ENCODE peak calls at places on chromosomes 13 and 19, in seven cellular contexts. L is CD8-positive, alpha-beta T cell; C is right atrium auricular region; P is effector memory CD4-positive, alpha-beta T cell; J is BE2C; E is psoas muscle; W is heart right ventricle. O is an unnamed sample.

GRCh38 chr19:56273563-56274117 is 1.1 kb downstream of the EDDM13 start:
- DNase-seq in L (no peak), C (no peak), P (no peak), J (no peak), E (no peak), W (no peak), O (no peak)

GRCh38 chr19:24078688-24079087 is 8.3 kb upstream of the ZNF254 start:
- DNase-seq in L (no peak), C (peak; percentile 21), P (no peak), J (no peak), E (no peak), W (no peak), O (no peak)

GRCh38 chr13:108213946-108214345 is 1.4 kb downstream of the LIG4 start:
- DNase-seq in L (no peak), C (no peak), P (no peak), J (no peak), E (no peak), W (no peak), O (no peak)

GRCh38 chr13:76884167-76884566 is 2.0 kb downstream of the KCTD12 start:
- DNase-seq in L (no peak), C (peak; percentile 74), P (no peak), J (peak; percentile 61), E (peak; percentile 54), W (peak; percentile 35), O (peak; percentile 63)

GRCh38 chr13:33496336-33496735 is 210.8 kb upstream of the STARD13 start:
- DNase-seq in L (no peak), C (no peak), P (no peak), J (no peak), E (no peak), W (no peak), O (no peak)

GRCh38 chr13:26213345-26213744 is 8.8 kb downstream of the RNF6 start:
- DNase-seq in L (no peak), C (no peak), P (no peak), J (no peak), E (no peak), W (no peak), O (no peak)

GRCh38 chr13:91144054-91144453 is 203.4 kb upstream of the MIR17HG start:
- DNase-seq in L (no peak), C (no peak), P (no peak), J (peak; percentile 32), E (no peak), W (no peak), O (no peak)

GRCh38 chr19:6286676-6287075 is 6.9 kb upstream of the MLLT1 start:
- DNase-seq in L (no peak), C (no peak), P (no peak), J (no peak), E (no peak), W (no peak), O (no peak)

GRCh38 chr19:15213715-15214381 is 13.1 kb upstream of the NOTCH3 start:
- DNase-seq in L (no peak), C (no peak), P (no peak), J (peak; percentile 43), E (peak; percentile 90), W (peak; percentile 90), O (no peak)

GRCh38 chr13:73740681-73741080 is 393.5 kb downstream of the KLF12 start:
- DNase-seq in L (no peak), C (no peak), P (no peak), J (no peak), E (no peak), W (no peak), O (no peak)

GRCh38 chr19:12689581-12690216 is 1.9 kb downstream of the GNG14 start:
- DNase-seq in L (no peak), C (no peak), P (no peak), J (no peak), E (no peak), W (no peak), O (no peak)

GRCh38 chr19:19822148-19822429 is 539 bp upstream of the ZNF506 start:
- DNase-seq in L (no peak), C (peak; percentile 64), P (no peak), J (peak; percentile 13), E (no peak), W (no peak), O (peak; percentile 19)

GRCh38 chr13:90302113-90302512 is 1045.4 kb upstream of the MIR17HG start:
- DNase-seq in L (no peak), C (no peak), P (no peak), J (no peak), E (no peak), W (no peak), O (no peak)

GRCh38 chr19:33022472-33023116 is 42.1 kb downstream of the RHPN2 start:
- DNase-seq in L (no peak), C (no peak), P (no peak), J (no peak), E (no peak), W (no peak), O (no peak)

GRCh38 chr19:13215572-13216380 is 65.6 kb downstream of the IER2 start:
- DNase-seq in L (no peak), C (no peak), P (peak; percentile 26), J (no peak), E (no peak), W (no peak), O (no peak)

GRCh38 chr13:29523199-29523931 is 72.1 kb downstream of the SLC7A1 start:
- DNase-seq in L (no peak), C (peak; percentile 91), P (no peak), J (no peak), E (peak; percentile 69), W (peak; percentile 44), O (no peak)

GRCh38 chr19:23052349-23052748 is 49.4 kb upstream of the ZNF728 start:
- DNase-seq in L (no peak), C (no peak), P (no peak), J (no peak), E (no peak), W (no peak), O (no peak)

GRCh38 chr13:99830931-99831330 is 140.6 kb downstream of the ZIC5 start:
- DNase-seq in L (no peak), C (no peak), P (no peak), J (no peak), E (no peak), W (no peak), O (no peak)

GRCh38 chr13:51453959-51454703 is 1.3 kb upstream of the INTS6 start:
- DNase-seq in L (peak; percentile 22), C (no peak), P (peak; percentile 7), J (peak; percentile 14), E (peak; percentile 56), W (peak; percentile 22), O (peak; percentile 51)

GRCh38 chr19:31391518-31391917 is 42.3 kb upstream of the TSHZ3 start:
- DNase-seq in L (no peak), C (no peak), P (no peak), J (no peak), E (no peak), W (no peak), O (no peak)

GRCh38 chr13:43665388-43665787 is 121.4 kb downstream of the ENOX1 start:
- DNase-seq in L (no peak), C (no peak), P (no peak), J (peak; percentile 28), E (no peak), W (no peak), O (no peak)
- H3K36me3 ChIP-seq in L (no peaks in the 10 kb centered on the region), C (no peaks in the 10 kb centered on the region), P (no peaks in the 10 kb centered on the region), J (no peaks in the 10 kb centered on the region), E (no peaks in the 10 kb centered on the region), W (no peaks in the 10 kb centered on the region), O (no peaks in the 10 kb centered on the region)

GRCh38 chr13:21047591-21048282 is 13.6 kb downstream of the LATS2 start:
- DNase-seq in L (no peak), C (no peak), P (no peak), J (no peak), E (no peak), W (no peak), O (no peak)

GRCh38 chr13:21051675-21052074 is 9.7 kb downstream of the LATS2 start:
- DNase-seq in L (no peak), C (no peak), P (no peak), J (no peak), E (no peak), W (no peak), O (no peak)

GRCh38 chr13:21050288-21051197 is 10.8 kb downstream of the LATS2 start:
- DNase-seq in L (no peak), C (no peak), P (no peak), J (no peak), E (no peak), W (no peak), O (no peak)

GRCh38 chr13:21047087-21047486 is 14.3 kb downstream of the LATS2 start:
- DNase-seq in L (no peak), C (no peak), P (no peak), J (no peak), E (peak; percentile 61), W (no peak), O (no peak)

GRCh38 chr13:21048901-21049655 is 12.3 kb downstream of the LATS2 start:
- DNase-seq in L (no peak), C (no peak), P (no peak), J (no peak), E (no peak), W (no peak), O (no peak)
- H3K4me1 ChIP-seq in L (no peaks in the 10 kb centered on the region), C (no peaks in the 10 kb centered on the region), P (no peaks in the 10 kb centered on the region), J (no peaks in the 10 kb centered on the region), E (peaks cover 67% of the 10 kb centered on the region), W (peaks cover 89% of the 10 kb centered on the region), O (no peaks in the 10 kb centered on the region)

GRCh38 chr19:2135474-2136402 is 15.6 kb downstream of the AP3D1 start:
- DNase-seq in L (no peak), C (no peak), P (no peak), J (no peak), E (peak; percentile 48), W (no peak), O (no peak)
- H3K36me3 ChIP-seq in L (peaks cover 21% of the 10 kb centered on the region), C (peaks cover 38% of the 10 kb centered on the region), P (peaks cover 57% of the 10 kb centered on the region), J (peaks cover 51% of the 10 kb centered on the region), E (peaks cover 72% of the 10 kb centered on the region), W (peaks cover 11% of the 10 kb centered on the region), O (peaks cover 6% of the 10 kb centered on the region)

DNA sequence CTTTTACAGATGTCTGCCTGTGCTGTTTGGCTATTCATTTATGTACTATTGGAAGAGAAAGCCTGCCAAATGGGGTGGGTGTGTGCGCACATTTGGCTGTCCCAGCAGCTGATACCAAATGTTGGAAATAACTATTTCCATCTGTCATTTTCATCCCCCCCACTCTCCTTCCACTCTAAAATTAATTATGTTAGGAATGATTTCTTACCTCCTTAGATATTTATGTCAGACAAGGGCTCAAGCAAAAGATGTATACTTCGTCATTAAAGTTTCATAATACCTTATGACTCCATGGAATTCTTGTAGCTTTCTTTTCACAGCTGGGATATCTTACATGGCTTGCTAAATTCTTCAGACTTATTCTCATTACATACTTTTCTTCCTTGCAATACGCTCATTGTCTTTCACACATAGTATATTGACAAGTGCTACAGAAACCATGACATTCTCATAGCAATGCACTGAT is 18.6 kb downstream of the ITM2B start:
- DNase-seq in L (no peak), C (no peak), P (no peak), J (no peak), E (no peak), W (no peak), O (no peak)
- H3K4me1 ChIP-seq in L (peaks cover 64% of the 10 kb centered on the region), C (no peaks in the 10 kb centered on the region), P (peaks cover 18% of the 10 kb centered on the region), J (no peaks in the 10 kb centered on the region), E (peaks cover 43% of the 10 kb centered on the region), W (peaks cover 96% of the 10 kb centered on the region), O (no peaks in the 10 kb centered on the region)